ENCODE peak calls at places on chromosomes 12 and 14, in nine cellular contexts. F is HCT116, I is sigmoid colon, H is stomach, B is HL-60, J is GM23338, K is breast epithelium, U is Panc1, T is HepG2. P is an unnamed sample.
A peak's percentile ranks its signal among the peaks of the same experiment; 100 is the strongest.

GRCh38 chr14:58533417-58533816 is 104.3 kb upstream of the DACT1 start:
- DNase-seq in F (no peak), I (no peak), H (no peak), B (no peak), J (no peak), K (no peak), U (no peak), T (no peak), P (no peak)

GRCh38 chr14:103688441-103688840 is 26.8 kb downstream of the XRCC3 start:
- DNase-seq in F (no peak), I (no peak), H (no peak), B (no peak), J (no peak), K (no peak), U (no peak), T (no peak), P (no peak)

GRCh38 chr14:30349515-30349914 is 209.4 kb upstream of the G2E3 start:
- DNase-seq in F (no peak), I (no peak), H (no peak), B (no peak), J (no peak), K (no peak), U (no peak), T (no peak), P (no peak)

GRCh38 chr12:24349051-24349780 is 399.7 kb upstream of the SOX5 start:
- DNase-seq in F (no peak), I (no peak), H (no peak), B (no peak), J (no peak), K (no peak), U (no peak), T (no peak), P (no peak)

GRCh38 chr12:38392584-38393144 is 76.1 kb downstream of the ALG10B start:
- DNase-seq in F (no peak), I (no peak), H (no peak), B (peak; percentile 96), J (no peak), K (no peak), U (no peak), T (no peak), P (peak; percentile 56)

GRCh38 chr12:44930972-44931600 is 55.0 kb upstream of the NELL2 start:
- DNase-seq in F (peak; percentile 40), I (no peak), H (no peak), B (no peak), J (peak; percentile 95), K (no peak), U (no peak), T (peak; percentile 49), P (no peak)

GRCh38 chr12:104370989-104371870 is 67.7 kb downstream of the EID3 start:
- DNase-seq in F (no peak), I (no peak), H (no peak), B (no peak), J (peak; percentile 93), K (peak; percentile 51), U (no peak), T (no peak), P (no peak)

GRCh38 chr12:108358580-108358965 is 19.5 kb upstream of the CMKLR1 start:
- DNase-seq in F (no peak), I (no peak), H (no peak), B (no peak), J (no peak), K (no peak), U (no peak), T (no peak), P (no peak)

GRCh38 chr12:91326043-91327027 is 143.7 kb upstream of the DCN start:
- DNase-seq in F (peak; percentile 19), I (peak; percentile 66), H (peak; percentile 33), B (no peak), J (peak; percentile 85), K (no peak), U (peak; percentile 20), T (peak; percentile 34), P (no peak)

GRCh38 chr12:12229556-12230092 is 37.2 kb downstream of the LRP6 start:
- DNase-seq in F (no peak), I (no peak), H (no peak), B (no peak), J (no peak), K (no peak), U (no peak), T (no peak), P (no peak)

GRCh38 chr12:75481774-75482173 is 1.2 kb downstream of the GLIPR1 start:
- DNase-seq in F (no peak), I (no peak), H (no peak), B (peak; percentile 71), J (no peak), K (no peak), U (no peak), T (no peak), P (no peak)

GRCh38 chr12:8995021-8995775 is 5.9 kb downstream of the KLRG1 start:
- DNase-seq in F (no peak), I (no peak), H (no peak), B (no peak), J (no peak), K (no peak), U (no peak), T (no peak), P (no peak)

GRCh38 chr12:131116437-131117117 is 162.9 kb downstream of the ADGRD1 start:
- DNase-seq in F (no peak), I (peak; percentile 73), H (no peak), B (no peak), J (peak; percentile 72), K (peak; percentile 26), U (no peak), T (no peak), P (no peak)

GRCh38 chr12:25771062-25771461 is 187.4 kb upstream of the RASSF8 start:
- DNase-seq in F (no peak), I (no peak), H (no peak), B (no peak), J (no peak), K (no peak), U (no peak), T (no peak), P (no peak)

GRCh38 chr14:52338282-52338681 is 24.2 kb downstream of the PTGER2 start:
- DNase-seq in F (no peak), I (no peak), H (no peak), B (no peak), J (no peak), K (no peak), U (peak; percentile 58), T (peak; percentile 10), P (no peak)

GRCh38 chr12:131761638-131762037 is 50.7 kb downstream of the SFSWAP start:
- DNase-seq in F (no peak), I (no peak), H (no peak), B (no peak), J (no peak), K (no peak), U (no peak), T (no peak), P (no peak)

GRCh38 chr12:51548241-51548640 is 42.8 kb upstream of the SCN8A start:
- DNase-seq in F (no peak), I (no peak), H (no peak), B (no peak), J (no peak), K (no peak), U (no peak), T (no peak), P (no peak)

GRCh38 chr14:68518910-68519686 is 273.8 kb downstream of the ZFP36L1 start:
- DNase-seq in F (no peak), I (no peak), H (no peak), B (no peak), J (no peak), K (no peak), U (no peak), T (no peak), P (no peak)

GRCh38 chr12:5888816-5889315 is 56.2 kb downstream of the ANO2 start:
- DNase-seq in F (no peak), I (no peak), H (no peak), B (no peak), J (no peak), K (no peak), U (no peak), T (no peak), P (peak; percentile 79)

GRCh38 chr14:89417469-89418225 is 614 bp upstream of the FOXN3 start:
- DNase-seq in F (peak; percentile 54), I (peak; percentile 81), H (peak; percentile 60), B (peak; percentile 75), J (peak; percentile 64), K (peak; percentile 58), U (no peak), T (peak; percentile 74), P (peak; percentile 71)
- TF ChIP-seq POLR2AphosphoS5 in F (peak; percentile 41), I (no peak), H (peak; percentile 9), B (no peak), J (no peak), K (no peak), U (no peak), T (no peak), P (no peak)

DNA sequence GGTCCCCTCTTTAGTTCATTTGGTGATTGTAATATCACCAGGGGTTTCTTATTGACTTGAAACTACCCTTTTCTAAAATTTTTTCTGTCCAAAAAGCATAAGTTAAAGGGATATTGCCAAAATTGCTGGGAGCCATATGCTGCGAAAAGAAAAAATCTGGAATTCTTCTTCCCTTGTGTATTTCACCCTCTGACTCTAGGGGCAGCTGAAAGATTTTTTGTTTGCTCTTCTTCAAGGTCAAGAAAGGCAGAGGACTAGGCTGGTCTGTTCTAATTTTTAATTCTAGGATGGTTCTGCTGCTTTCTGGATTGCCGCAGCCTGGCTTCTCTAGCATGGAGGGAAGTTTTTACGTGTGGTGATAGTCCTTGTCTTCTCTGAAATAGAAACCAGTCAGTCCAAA is 61.6 kb downstream of the FBXL14 start:
- DNase-seq in F (no peak), I (no peak), H (no peak), B (no peak), J (no peak), K (no peak), U (no peak), T (no peak), P (no peak)
- TF ChIP-seq CTCF in F (no peak), I (no peak), H (no peak), B (no peak), J (no peak), K (no peak), U (no peak), T (no peak), P (no peak)

DNA sequence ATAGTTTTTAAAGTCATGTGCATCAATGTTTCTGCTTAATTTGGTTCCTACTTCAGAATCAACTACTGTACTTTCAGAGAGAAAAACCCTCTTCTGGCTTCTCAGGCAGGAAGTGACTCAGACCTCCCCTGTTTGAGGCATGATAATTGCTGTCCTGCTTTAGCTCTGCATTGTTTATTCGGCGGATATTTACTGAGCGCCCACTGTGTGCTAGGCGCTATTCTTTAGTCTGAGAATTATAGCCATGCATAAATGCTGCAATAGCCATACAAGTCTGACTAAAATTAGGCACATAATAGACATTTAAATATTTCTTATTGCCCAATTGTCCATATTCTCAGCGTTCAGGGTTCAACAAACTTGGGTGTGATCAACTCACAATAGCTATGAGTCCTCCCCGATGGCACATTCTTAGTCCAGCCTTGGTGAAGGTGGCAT is 6.1 kb upstream of the AMIGO2 start:
- DNase-seq in F (no peak), I (no peak), H (no peak), B (no peak), J (peak; percentile 31), K (no peak), U (no peak), T (peak; percentile 41), P (peak; percentile 35)
- TF ChIP-seq POLR2AphosphoS5 in F (no peak), I (peak; percentile 32), H (no peak), B (no peak), J (no peak), K (no peak), U (peak; percentile 55), T (no peak), P (peak; percentile 54)

DNA sequence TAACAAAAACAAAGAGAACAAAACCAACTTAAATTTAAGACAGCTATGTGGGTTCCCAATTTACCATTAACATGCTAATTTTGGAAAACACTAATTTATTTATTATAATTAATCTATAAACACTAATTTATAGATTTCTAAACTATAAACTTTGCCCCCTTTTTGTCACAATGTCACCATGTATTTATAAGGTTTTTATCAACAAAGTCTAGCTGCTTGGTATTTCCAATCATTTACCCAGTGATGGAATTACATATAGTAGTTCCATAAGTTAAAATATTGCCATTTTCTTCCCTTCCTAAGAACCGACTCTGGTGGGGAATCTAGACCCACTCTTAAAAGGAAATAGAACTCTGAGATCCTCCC is 140.7 kb downstream of the PPM1H start:
- DNase-seq in F (no peak), I (no peak), H (no peak), B (no peak), J (no peak), K (no peak), U (no peak), T (no peak), P (no peak)
- TF ChIP-seq CTCF in F (no peak), I (no peak), H (peak; percentile 9), B (no peak), J (no peak), K (no peak), U (peak; percentile 32), T (no peak), P (no peak)